ENCODE peak calls at places on chromosomes 16 and 17, in five cellular contexts. Q, N, V, L and F are unnamed samples.

GRCh38 chr16:12010388-12011251 is 34.1 kb downstream of the SNX29 start:
- DNase-seq in N (no peak), V (no peak), Q (no peak), L (no peak), F (no peak)

GRCh38 chr16:8581923-8582580 is 8.3 kb downstream of the TMEM114 start:
- DNase-seq in N (peak; percentile 32), L (no peak), V (peak; percentile 18), Q (no peak), F (no peak)

GRCh38 chr17:7502171-7502847 is 18.1 kb downstream of the POLR2A start:
- DNase-seq in V (no peak), N (no peak), Q (no peak), L (no peak), F (no peak)

GRCh38 chr17:79769596-79770520 is 8.1 kb upstream of the CBX2 start:
- DNase-seq in Q (no peak), L (no peak), N (no peak), V (no peak), F (no peak)

GRCh38 chr16:14548933-14549788 is 80.9 kb downstream of the PARN start:
- DNase-seq in N (no peak), V (no peak), Q (no peak), L (no peak), F (no peak)

GRCh38 chr16:29804455-29805231 is 1.7 kb upstream of the MAZ start:
- DNase-seq in L (no peak), V (peak; percentile 30), Q (peak; percentile 65), N (peak; percentile 70), F (no peak)

GRCh38 chr16:88817785-88818609 is 6.3 kb upstream of the APRT start:
- DNase-seq in V (no peak), N (no peak), Q (no peak), L (no peak), F (no peak)

GRCh38 chr17:1111599-1112443 is 68.0 kb downstream of the ABR start:
- DNase-seq in L (no peak), N (no peak), V (no peak), Q (no peak), F (no peak)

GRCh38 chr16:30675133-30675532 is 16.9 kb downstream of the FBRS start:
- DNase-seq in N (no peak), V (no peak), L (no peak), Q (no peak), F (no peak)

GRCh38 chr17:37358830-37359681 is 16.7 kb upstream of the C17orf78 start:
- DNase-seq in V (peak; percentile 92), L (peak; percentile 77), N (peak; percentile 96), Q (peak; percentile 95), F (peak; percentile 80)

GRCh38 chr17:42521036-42521435 is 15.0 kb upstream of the NAGLU start:
- DNase-seq in N (no peak), Q (no peak), L (no peak), V (no peak), F (no peak)

GRCh38 chr17:36674278-36674650 is 72.9 kb downstream of the MRM1 start:
- DNase-seq in Q (no peak), N (no peak), V (no peak), L (peak; percentile 23), F (no peak)

GRCh38 chr17:82848022-82848592 is 8.3 kb upstream of the ZNF750 start:
- DNase-seq in L (peak; percentile 38), V (no peak), Q (no peak), N (peak; percentile 67), F (no peak)

GRCh38 chr17:73430165-73430680 is 118.4 kb upstream of the CDC42EP4 start:
- DNase-seq in N (no peak), L (no peak), V (no peak), Q (no peak), F (no peak)

GRCh38 chr17:70622382-70623260 is 453.3 kb downstream of the KCNJ2 start:
- DNase-seq in N (peak; percentile 34), V (no peak), L (no peak), Q (peak; percentile 17), F (peak; percentile 20)
- TF ChIP-seq CTCF in N (peak; percentile 22), V (peak; percentile 23), L (no peak), Q (no peak), F (peak; percentile 98)

DNA sequence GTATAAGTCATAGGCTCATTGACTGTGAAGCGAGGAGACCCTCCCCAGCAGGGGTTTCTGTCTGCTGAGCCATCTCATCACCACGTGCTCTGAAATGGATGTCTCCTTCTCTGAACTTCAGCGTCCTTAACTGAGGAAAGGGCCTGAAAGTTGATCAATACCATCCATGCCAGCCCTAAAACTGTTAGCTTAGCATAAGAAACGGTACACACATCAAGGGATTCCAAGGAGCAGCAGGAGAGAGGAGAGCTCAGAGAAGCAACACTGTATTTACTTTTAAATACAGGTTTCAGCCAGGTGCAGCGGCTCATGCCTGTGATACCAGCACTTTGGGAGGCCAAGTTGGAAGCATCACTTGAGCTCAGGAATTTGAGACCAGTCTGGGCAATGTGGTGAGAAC is 248.9 kb upstream of the TNRC6C start:
- DNase-seq in Q (no peak), L (no peak), N (no peak), V (no peak), F (no peak)
- TF ChIP-seq CTCF in Q (no peak), L (no peak), N (no peak), V (no peak), F (no peak)

GRCh38 chr17:3037259-3037658 is 26.1 kb downstream of the OR1D5 start:
- DNase-seq in V (no peak), Q (no peak), N (no peak), L (no peak), F (no peak)

GRCh38 chr17:3040882-3041281 is 22.5 kb downstream of the OR1D5 start:
- DNase-seq in N (no peak), V (no peak), Q (no peak), L (no peak), F (no peak)

GRCh38 chr17:3036800-3037199 is 26.6 kb downstream of the OR1D5 start:
- DNase-seq in V (no peak), L (no peak), Q (no peak), N (no peak), F (no peak)

GRCh38 chr17:3039748-3040147 is 23.7 kb downstream of the OR1D5 start:
- DNase-seq in N (no peak), Q (no peak), V (no peak), L (no peak), F (no peak)

GRCh38 chr17:3038941-3039340 is 24.5 kb downstream of the OR1D5 start:
- DNase-seq in Q (no peak), N (no peak), V (no peak), L (no peak), F (no peak)
- TF ChIP-seq CTCF in Q (no peak), N (no peak), V (no peak), L (no peak), F (no peak)

GRCh38 chr16:55539488-55539887 is 27.0 kb upstream of the CAPNS2 start:
- DNase-seq in V (no peak), L (no peak), Q (no peak), N (no peak), F (no peak)

GRCh38 chr16:55542459-55543082 is 23.9 kb upstream of the CAPNS2 start:
- DNase-seq in Q (no peak), L (no peak), V (no peak), N (no peak), F (no peak)

GRCh38 chr16:55539049-55539448 is 27.4 kb upstream of the CAPNS2 start:
- DNase-seq in V (no peak), Q (no peak), N (no peak), L (no peak), F (no peak)

GRCh38 chr16:55540221-55540620 is 26.3 kb upstream of the CAPNS2 start:
- DNase-seq in N (no peak), Q (no peak), V (no peak), L (no peak), F (no peak)

DNA sequence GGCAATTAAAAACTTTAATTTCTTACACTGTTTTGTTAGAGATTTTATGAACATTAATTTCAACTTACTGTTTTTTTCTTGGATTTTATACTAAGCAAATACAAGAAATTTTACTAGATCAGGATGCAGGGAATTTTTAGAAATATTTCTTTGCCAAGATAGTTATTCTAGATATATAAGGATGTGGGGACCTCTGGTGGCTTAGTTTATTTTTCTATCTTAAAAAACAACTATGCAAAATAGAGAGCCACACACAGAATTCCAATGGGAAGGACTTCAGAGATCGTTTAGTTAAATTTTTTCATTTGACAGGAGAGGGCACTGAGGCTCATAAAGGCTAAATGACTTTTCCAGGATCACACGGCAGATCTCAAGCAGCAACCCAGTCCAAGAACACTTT is 23.0 kb upstream of the CAPNS2 start:
- DNase-seq in L (no peak), Q (no peak), N (no peak), V (no peak), F (no peak)
- TF ChIP-seq CTCF in L (no peak), Q (peak; percentile 21), N (no peak), V (peak; percentile 75), F (peak; percentile 51)

GRCh38 chr17:65370669-65371126 is 190.8 kb downstream of the AXIN2 start:
- DNase-seq in V (no peak), Q (peak; percentile 43), L (no peak), N (no peak), F (no peak)

GRCh38 chr17:65371702-65372101 is 189.7 kb downstream of the AXIN2 start:
- DNase-seq in Q (peak; percentile 59), L (no peak), N (no peak), V (no peak), F (no peak)

DNA sequence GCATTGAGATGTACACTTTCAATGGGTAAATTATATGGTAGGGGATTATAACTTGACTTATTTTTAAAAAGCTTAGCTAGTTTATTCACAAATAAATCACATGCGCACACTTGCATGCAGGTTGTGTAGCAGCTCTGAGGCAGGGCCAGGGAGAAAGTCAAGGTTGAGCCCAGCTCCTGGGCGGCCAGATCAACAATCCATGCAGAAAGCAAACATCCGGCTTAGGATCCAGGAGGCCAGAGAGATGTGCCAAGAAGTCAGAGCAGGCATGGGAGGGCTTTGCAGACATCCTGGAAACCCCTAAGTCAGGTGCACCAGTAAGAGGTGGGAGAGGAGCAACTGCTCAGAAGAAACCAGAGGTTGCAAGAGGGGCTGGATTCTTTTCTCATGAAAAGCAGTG is 186.5 kb downstream of the AXIN2 start:
- DNase-seq in Q (peak; percentile 21), V (no peak), L (no peak), N (no peak), F (no peak)
- TF ChIP-seq CTCF in Q (no peak), V (no peak), L (no peak), N (no peak), F (no peak)

GRCh38 chr16:10750793-10751192 is 7.2 kb downstream of the NUBP1 start:
- DNase-seq in N (no peak), Q (no peak), L (no peak), V (no peak), F (no peak)

GRCh38 chr16:10749680-10750035 is 6.0 kb downstream of the NUBP1 start:
- DNase-seq in V (no peak), L (no peak), N (no peak), Q (no peak), F (no peak)

GRCh38 chr16:10752843-10753523 is 9.3 kb downstream of the NUBP1 start:
- DNase-seq in L (no peak), N (peak; percentile 56), Q (no peak), V (peak; percentile 70), F (no peak)

GRCh38 chr16:10753670-10754069 is 10.0 kb downstream of the NUBP1 start:
- DNase-seq in V (no peak), N (no peak), Q (no peak), L (no peak), F (no peak)

DNA sequence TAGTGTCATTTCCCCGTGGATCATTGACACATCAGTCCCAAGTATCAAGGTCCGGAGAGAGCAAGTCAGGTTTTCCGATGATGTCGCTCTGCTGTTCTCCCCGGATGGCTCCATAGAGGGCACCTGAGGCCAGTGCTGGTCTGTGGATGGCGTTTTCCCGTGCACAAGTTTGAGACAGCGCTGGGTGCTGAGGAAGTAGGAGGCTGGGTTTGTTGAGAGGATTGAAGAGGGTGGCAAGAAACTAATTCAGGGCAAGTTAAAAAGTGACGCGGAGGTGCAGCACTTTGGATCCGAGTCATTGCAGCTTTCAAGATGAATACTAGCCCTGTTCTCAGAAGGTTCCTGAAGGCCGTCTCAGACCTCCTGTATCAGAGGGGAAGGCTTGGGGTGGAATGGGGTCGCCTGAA is 7.7 kb downstream of the NUBP1 start:
- DNase-seq in L (no peak), Q (no peak), N (no peak), V (no peak), F (no peak)
- TF ChIP-seq CTCF in L (no peak), Q (no peak), N (no peak), V (no peak), F (no peak)